ENCODE peak calls at places on chromosome 2, in eight cellular contexts. One of them, this sample, is unnamed.

GRCh38 chr2:228446732-228447131 is 265.2 kb upstream of the SPHKAP start:
- DNase-seq in heart left ventricle: peak; percentile 36
- DNase-seq in tibial artery: no peak
- DNase-seq in activated B cell treated with CpG ODN at 0.5 μM for 24 hours: no peak
- DNase-seq in AG04450: no peak
- DNase-seq in WERI-Rb-1: no peak
- DNase-seq in BJ: no peak
- DNase-seq in astrocyte of the spinal cord: peak; percentile 3
- DNase-seq in this sample: no peak

GRCh38 chr2:181457121-181457740 is at the start of gene ITGA4:
- DNase-seq in heart left ventricle: peak; percentile 92
- DNase-seq in tibial artery: peak; percentile 72
- DNase-seq in activated B cell treated with CpG ODN at 0.5 μM for 24 hours: peak; percentile 87
- DNase-seq in AG04450: peak; percentile 34
- DNase-seq in WERI-Rb-1: peak; percentile 85
- DNase-seq in BJ: no peak
- DNase-seq in astrocyte of the spinal cord: peak; percentile 82
- DNase-seq in this sample: peak; percentile 71

GRCh38 chr2:524442-524841 is 152.8 kb downstream of the TMEM18 start:
- DNase-seq in heart left ventricle: no peak
- DNase-seq in tibial artery: no peak
- DNase-seq in activated B cell treated with CpG ODN at 0.5 μM for 24 hours: no peak
- DNase-seq in AG04450: no peak
- DNase-seq in WERI-Rb-1: no peak
- DNase-seq in BJ: no peak
- DNase-seq in astrocyte of the spinal cord: no peak
- DNase-seq in this sample: no peak

GRCh38 chr2:160909781-160910242 is 250.4 kb upstream of the TANK start:
- DNase-seq in heart left ventricle: no peak
- DNase-seq in tibial artery: no peak
- DNase-seq in activated B cell treated with CpG ODN at 0.5 μM for 24 hours: no peak
- DNase-seq in AG04450: peak; percentile 34
- DNase-seq in WERI-Rb-1: no peak
- DNase-seq in BJ: no peak
- DNase-seq in astrocyte of the spinal cord: peak; percentile 16
- DNase-seq in this sample: no peak

GRCh38 chr2:43539991-43540860 is 55.6 kb downstream of the THADA start:
- DNase-seq in heart left ventricle: peak; percentile 48
- DNase-seq in tibial artery: peak; percentile 95
- DNase-seq in activated B cell treated with CpG ODN at 0.5 μM for 24 hours: no peak
- DNase-seq in AG04450: peak; percentile 72
- DNase-seq in WERI-Rb-1: no peak
- DNase-seq in BJ: peak; percentile 97
- DNase-seq in astrocyte of the spinal cord: peak; percentile 82
- DNase-seq in this sample: no peak

GRCh38 chr2:28137221-28137620 is 246.7 kb downstream of the BABAM2 start:
- DNase-seq in heart left ventricle: no peak
- DNase-seq in tibial artery: no peak
- DNase-seq in activated B cell treated with CpG ODN at 0.5 μM for 24 hours: no peak
- DNase-seq in AG04450: peak; percentile 55
- DNase-seq in WERI-Rb-1: no peak
- DNase-seq in BJ: peak; percentile 73
- DNase-seq in astrocyte of the spinal cord: peak; percentile 91
- DNase-seq in this sample: no peak

GRCh38 chr2:234100686-234101085 is 50.2 kb downstream of the SPP2 start:
- DNase-seq in heart left ventricle: no peak
- DNase-seq in tibial artery: no peak
- DNase-seq in activated B cell treated with CpG ODN at 0.5 μM for 24 hours: no peak
- DNase-seq in AG04450: no peak
- DNase-seq in WERI-Rb-1: no peak
- DNase-seq in BJ: no peak
- DNase-seq in astrocyte of the spinal cord: no peak
- DNase-seq in this sample: no peak

GRCh38 chr2:56372071-56372656 is 188.4 kb downstream of the CCDC85A start:
- DNase-seq in heart left ventricle: no peak
- DNase-seq in tibial artery: no peak
- DNase-seq in activated B cell treated with CpG ODN at 0.5 μM for 24 hours: no peak
- DNase-seq in AG04450: no peak
- DNase-seq in WERI-Rb-1: no peak
- DNase-seq in BJ: no peak
- DNase-seq in astrocyte of the spinal cord: no peak
- DNase-seq in this sample: no peak

GRCh38 chr2:168454737-168455691 is 1.1 kb upstream of the CERS6 start:
- DNase-seq in heart left ventricle: no peak
- DNase-seq in tibial artery: no peak
- DNase-seq in activated B cell treated with CpG ODN at 0.5 μM for 24 hours: no peak
- DNase-seq in AG04450: no peak
- DNase-seq in WERI-Rb-1: no peak
- DNase-seq in BJ: no peak
- DNase-seq in astrocyte of the spinal cord: no peak
- DNase-seq in this sample: no peak

GRCh38 chr2:102304711-102305591 is 6.4 kb upstream of the IL1RL1 start:
- DNase-seq in heart left ventricle: no peak
- DNase-seq in tibial artery: no peak
- DNase-seq in activated B cell treated with CpG ODN at 0.5 μM for 24 hours: no peak
- DNase-seq in AG04450: no peak
- DNase-seq in WERI-Rb-1: no peak
- DNase-seq in BJ: no peak
- DNase-seq in astrocyte of the spinal cord: no peak
- DNase-seq in this sample: no peak

GRCh38 chr2:217909156-217909820 is 93.5 kb downstream of the TNS1 start:
- DNase-seq in heart left ventricle: no peak
- DNase-seq in tibial artery: peak; percentile 53
- DNase-seq in activated B cell treated with CpG ODN at 0.5 μM for 24 hours: no peak
- DNase-seq in AG04450: no peak
- DNase-seq in WERI-Rb-1: peak; percentile 19
- DNase-seq in BJ: no peak
- DNase-seq in astrocyte of the spinal cord: no peak
- DNase-seq in this sample: no peak

GRCh38 chr2:219331560-219332213 is 857 bp downstream of the RESP18 start:
- DNase-seq in heart left ventricle: no peak
- DNase-seq in tibial artery: peak; percentile 53
- DNase-seq in activated B cell treated with CpG ODN at 0.5 μM for 24 hours: no peak
- DNase-seq in AG04450: no peak
- DNase-seq in WERI-Rb-1: no peak
- DNase-seq in BJ: no peak
- DNase-seq in astrocyte of the spinal cord: peak; percentile 5
- DNase-seq in this sample: peak; percentile 73

GRCh38 chr2:224039770-224040088 is 643 bp upstream of the SERPINE2 start:
- DNase-seq in heart left ventricle: no peak
- DNase-seq in tibial artery: no peak
- DNase-seq in activated B cell treated with CpG ODN at 0.5 μM for 24 hours: no peak
- DNase-seq in AG04450: no peak
- DNase-seq in WERI-Rb-1: no peak
- DNase-seq in BJ: no peak
- DNase-seq in astrocyte of the spinal cord: no peak
- DNase-seq in this sample: no peak

GRCh38 chr2:30584116-30584515 is 137.1 kb downstream of the LCLAT1 start:
- DNase-seq in heart left ventricle: no peak
- DNase-seq in tibial artery: no peak
- DNase-seq in activated B cell treated with CpG ODN at 0.5 μM for 24 hours: no peak
- DNase-seq in AG04450: no peak
- DNase-seq in WERI-Rb-1: no peak
- DNase-seq in BJ: no peak
- DNase-seq in astrocyte of the spinal cord: no peak
- DNase-seq in this sample: no peak

GRCh38 chr2:233395687-233396086 is 41.4 kb downstream of the DGKD start:
- DNase-seq in heart left ventricle: no peak
- DNase-seq in tibial artery: no peak
- DNase-seq in activated B cell treated with CpG ODN at 0.5 μM for 24 hours: no peak
- DNase-seq in AG04450: no peak
- DNase-seq in WERI-Rb-1: no peak
- DNase-seq in BJ: no peak
- DNase-seq in astrocyte of the spinal cord: no peak
- DNase-seq in this sample: no peak

GRCh38 chr2:183610724-183611123 is 486.5 kb downstream of the NUP35 start:
- DNase-seq in heart left ventricle: no peak
- DNase-seq in tibial artery: no peak
- DNase-seq in activated B cell treated with CpG ODN at 0.5 μM for 24 hours: no peak
- DNase-seq in AG04450: no peak
- DNase-seq in WERI-Rb-1: no peak
- DNase-seq in BJ: no peak
- DNase-seq in astrocyte of the spinal cord: no peak
- DNase-seq in this sample: no peak

GRCh38 chr2:223762853-223763252 is 74.5 kb downstream of the AP1S3 start:
- DNase-seq in heart left ventricle: no peak
- DNase-seq in tibial artery: no peak
- DNase-seq in activated B cell treated with CpG ODN at 0.5 μM for 24 hours: no peak
- DNase-seq in AG04450: no peak
- DNase-seq in WERI-Rb-1: no peak
- DNase-seq in BJ: no peak
- DNase-seq in astrocyte of the spinal cord: peak; percentile 40
- DNase-seq in this sample: no peak

GRCh38 chr2:176097820-176098365 is 1.7 kb upstream of the HOXD12 start:
- DNase-seq in heart left ventricle: no peak
- DNase-seq in tibial artery: no peak
- DNase-seq in activated B cell treated with CpG ODN at 0.5 μM for 24 hours: no peak
- DNase-seq in AG04450: no peak
- DNase-seq in WERI-Rb-1: no peak
- DNase-seq in BJ: no peak
- DNase-seq in astrocyte of the spinal cord: no peak
- DNase-seq in this sample: no peak
- TF ChIP-seq CTCF in heart left ventricle: no peak
- TF ChIP-seq CTCF in tibial artery: no peak
- TF ChIP-seq CTCF in activated B cell treated with CpG ODN at 0.5 μM for 24 hours: no peak
- TF ChIP-seq CTCF in AG04450: no peak
- TF ChIP-seq CTCF in WERI-Rb-1: no peak
- TF ChIP-seq CTCF in BJ: no peak
- TF ChIP-seq CTCF in astrocyte of the spinal cord: no peak
- TF ChIP-seq CTCF in this sample: no peak

GRCh38 chr2:216696321-216696720 is 972 bp upstream of the IGFBP5 start:
- DNase-seq in heart left ventricle: no peak
- DNase-seq in tibial artery: no peak
- DNase-seq in activated B cell treated with CpG ODN at 0.5 μM for 24 hours: no peak
- DNase-seq in AG04450: no peak
- DNase-seq in WERI-Rb-1: no peak
- DNase-seq in BJ: no peak
- DNase-seq in astrocyte of the spinal cord: no peak
- DNase-seq in this sample: no peak

GRCh38 chr2:216698895-216699294 is 3.5 kb upstream of the IGFBP5 start:
- DNase-seq in heart left ventricle: no peak
- DNase-seq in tibial artery: no peak
- DNase-seq in activated B cell treated with CpG ODN at 0.5 μM for 24 hours: no peak
- DNase-seq in AG04450: no peak
- DNase-seq in WERI-Rb-1: peak; percentile 31
- DNase-seq in BJ: no peak
- DNase-seq in astrocyte of the spinal cord: peak; percentile 76
- DNase-seq in this sample: no peak

GRCh38 chr2:216698291-216698690 is 2.9 kb upstream of the IGFBP5 start:
- DNase-seq in heart left ventricle: no peak
- DNase-seq in tibial artery: no peak
- DNase-seq in activated B cell treated with CpG ODN at 0.5 μM for 24 hours: no peak
- DNase-seq in AG04450: no peak
- DNase-seq in WERI-Rb-1: no peak
- DNase-seq in BJ: no peak
- DNase-seq in astrocyte of the spinal cord: no peak
- DNase-seq in this sample: no peak

GRCh38 chr2:216695401-216695821 is at the start of gene IGFBP5:
- DNase-seq in heart left ventricle: peak; percentile 92
- DNase-seq in tibial artery: peak; percentile 96
- DNase-seq in activated B cell treated with CpG ODN at 0.5 μM for 24 hours: no peak
- DNase-seq in AG04450: peak; percentile 92
- DNase-seq in WERI-Rb-1: peak; percentile 38
- DNase-seq in BJ: no peak
- DNase-seq in astrocyte of the spinal cord: peak; percentile 89
- DNase-seq in this sample: no peak

GRCh38 chr2:216696751-216697560 is 1.6 kb upstream of the IGFBP5 start:
- DNase-seq in heart left ventricle: no peak
- DNase-seq in tibial artery: no peak
- DNase-seq in activated B cell treated with CpG ODN at 0.5 μM for 24 hours: no peak
- DNase-seq in AG04450: no peak
- DNase-seq in WERI-Rb-1: peak; percentile 43
- DNase-seq in BJ: no peak
- DNase-seq in astrocyte of the spinal cord: peak; percentile 69
- DNase-seq in this sample: no peak
- TF ChIP-seq CTCF in heart left ventricle: peak; percentile 44
- TF ChIP-seq CTCF in tibial artery: peak; percentile 59
- TF ChIP-seq CTCF in activated B cell treated with CpG ODN at 0.5 μM for 24 hours: no peak
- TF ChIP-seq CTCF in AG04450: peak; percentile 82
- TF ChIP-seq CTCF in WERI-Rb-1: peak; percentile 59
- TF ChIP-seq CTCF in BJ: peak; percentile 81
- TF ChIP-seq CTCF in astrocyte of the spinal cord: peak; percentile 74
- TF ChIP-seq CTCF in this sample: peak; percentile 56

GRCh38 chr2:16948710-16949109 is 283.1 kb upstream of the CYRIA start:
- DNase-seq in heart left ventricle: no peak
- DNase-seq in tibial artery: no peak
- DNase-seq in activated B cell treated with CpG ODN at 0.5 μM for 24 hours: no peak
- DNase-seq in AG04450: no peak
- DNase-seq in WERI-Rb-1: no peak
- DNase-seq in BJ: no peak
- DNase-seq in astrocyte of the spinal cord: no peak
- DNase-seq in this sample: no peak
- TF ChIP-seq CTCF in heart left ventricle: no peak
- TF ChIP-seq CTCF in tibial artery: no peak
- TF ChIP-seq CTCF in activated B cell treated with CpG ODN at 0.5 μM for 24 hours: no peak
- TF ChIP-seq CTCF in AG04450: no peak
- TF ChIP-seq CTCF in WERI-Rb-1: no peak
- TF ChIP-seq CTCF in BJ: no peak
- TF ChIP-seq CTCF in astrocyte of the spinal cord: no peak
- TF ChIP-seq CTCF in this sample: no peak

DNA sequence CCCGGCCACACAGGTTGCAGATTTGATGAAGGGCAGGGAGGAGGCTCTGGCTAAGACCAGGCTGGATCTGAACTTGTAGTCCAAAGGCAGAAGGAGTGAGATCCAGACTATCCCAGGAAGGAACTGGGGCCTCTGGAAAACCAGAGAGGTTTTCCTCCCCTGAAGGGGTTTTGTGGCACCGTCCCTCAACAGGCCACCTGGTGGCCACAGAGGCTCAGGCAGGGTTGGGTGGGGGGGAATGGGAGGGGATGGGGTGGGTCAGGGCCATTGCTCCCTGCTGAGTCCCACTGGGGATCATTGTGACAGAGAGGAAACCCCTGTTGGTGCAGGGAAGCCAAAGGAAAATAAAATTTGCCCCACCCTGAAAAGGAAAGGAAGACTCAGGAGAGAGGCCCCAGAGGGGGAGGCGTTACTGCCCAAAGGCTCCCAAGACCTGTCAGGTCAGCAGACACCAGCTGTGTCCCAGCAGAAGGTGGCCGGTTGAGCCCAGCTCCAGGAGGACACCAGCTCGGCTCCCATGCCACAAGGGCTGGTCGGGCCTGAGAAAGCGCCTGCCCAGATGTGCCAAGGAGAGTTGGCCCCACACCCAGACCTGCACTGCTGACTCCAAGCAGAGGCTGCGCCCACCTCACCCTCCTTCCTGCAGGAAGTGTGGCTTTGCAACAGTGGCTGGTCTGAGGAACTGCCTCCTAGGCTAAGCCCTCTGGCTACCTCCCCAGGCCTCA is 37.3 kb upstream of the PTMA start:
- DNase-seq in heart left ventricle: no peak
- DNase-seq in tibial artery: no peak
- DNase-seq in activated B cell treated with CpG ODN at 0.5 μM for 24 hours: no peak
- DNase-seq in AG04450: no peak
- DNase-seq in WERI-Rb-1: peak; percentile 60
- DNase-seq in BJ: no peak
- DNase-seq in astrocyte of the spinal cord: no peak
- DNase-seq in this sample: no peak
- TF ChIP-seq CTCF in heart left ventricle: peak; percentile 42
- TF ChIP-seq CTCF in tibial artery: peak; percentile 27
- TF ChIP-seq CTCF in activated B cell treated with CpG ODN at 0.5 μM for 24 hours: no peak
- TF ChIP-seq CTCF in AG04450: peak; percentile 26
- TF ChIP-seq CTCF in WERI-Rb-1: peak; percentile 50
- TF ChIP-seq CTCF in BJ: peak; percentile 48
- TF ChIP-seq CTCF in astrocyte of the spinal cord: peak; percentile 33
- TF ChIP-seq CTCF in this sample: peak; percentile 54

GRCh38 chr2:37287966-37288365 is 36.7 kb downstream of the PRKD3 start:
- DNase-seq in heart left ventricle: no peak
- DNase-seq in tibial artery: no peak
- DNase-seq in activated B cell treated with CpG ODN at 0.5 μM for 24 hours: no peak
- DNase-seq in AG04450: no peak
- DNase-seq in WERI-Rb-1: no peak
- DNase-seq in BJ: no peak
- DNase-seq in astrocyte of the spinal cord: no peak
- DNase-seq in this sample: no peak
- TF ChIP-seq CTCF in heart left ventricle: no peak
- TF ChIP-seq CTCF in tibial artery: no peak
- TF ChIP-seq CTCF in activated B cell treated with CpG ODN at 0.5 μM for 24 hours: no peak
- TF ChIP-seq CTCF in AG04450: no peak
- TF ChIP-seq CTCF in WERI-Rb-1: peak; percentile 24
- TF ChIP-seq CTCF in BJ: peak; percentile 9
- TF ChIP-seq CTCF in astrocyte of the spinal cord: no peak
- TF ChIP-seq CTCF in this sample: no peak